ENCODE peak calls at places on chromosomes 3 and 15, in nine cellular contexts. X, B, R, L, Y, W, E, A and S are unnamed samples.

GRCh38 chr15:73957276-73957675 is 31.0 kb downstream of the LOXL1 start:
- DNase-seq in Y (peak; percentile 65), W (no peak), E (no peak), X (peak; percentile 26), A (no peak), L (no peak), R (peak; percentile 62), B (no peak), S (peak; percentile 52)

GRCh38 chr3:125165948-125166553 is 46.5 kb downstream of the SLC12A8 start:
- DNase-seq in Y (no peak), W (no peak), R (no peak), B (no peak), L (no peak), E (no peak), X (no peak), A (no peak), S (no peak)

GRCh38 chr15:35874260-35874905 is 328.4 kb upstream of the DPH6 start:
- DNase-seq in W (no peak), E (no peak), Y (peak; percentile 78), A (peak; percentile 97), L (no peak), X (no peak), B (no peak), R (peak; percentile 92), S (peak; percentile 14)

GRCh38 chr15:48555244-48555804 is 90.2 kb downstream of the FBN1 start:
- DNase-seq in L (no peak), E (no peak), Y (no peak), X (no peak), W (no peak), B (no peak), R (no peak), A (peak; percentile 98), S (no peak)

GRCh38 chr3:160460033-160460432 is 10.4 kb upstream of the TRIM59 start:
- DNase-seq in B (no peak), X (no peak), E (no peak), A (no peak), W (no peak), Y (no peak), R (no peak), L (no peak), S (no peak)

GRCh38 chr15:88215249-88215648 is 41.3 kb downstream of the NTRK3 start:
- DNase-seq in A (no peak), R (no peak), W (no peak), X (no peak), B (no peak), L (no peak), Y (no peak), E (no peak), S (no peak)

GRCh38 chr3:63565220-63565619 is 87.3 kb upstream of the SNTN start:
- DNase-seq in E (no peak), Y (peak; percentile 5), B (no peak), A (no peak), R (no peak), L (no peak), W (no peak), X (no peak), S (no peak)

GRCh38 chr3:186614597-186615483 is 2.0 kb downstream of the AHSG start:
- DNase-seq in A (peak; percentile 61), Y (peak; percentile 68), X (peak; percentile 73), E (peak; percentile 82), W (peak; percentile 68), R (peak; percentile 90), B (peak; percentile 93), L (peak; percentile 78), S (peak; percentile 78)

GRCh38 chr15:52855157-52855556 is 65.0 kb upstream of the ONECUT1 start:
- DNase-seq in W (no peak), A (no peak), L (no peak), X (no peak), R (no peak), Y (no peak), B (no peak), E (no peak), S (no peak)

GRCh38 chr15:83287541-83288027 is 3.1 kb upstream of the BNC1 start:
- DNase-seq in R (peak; percentile 96), E (no peak), A (peak; percentile 96), L (no peak), X (no peak), W (no peak), Y (peak; percentile 97), B (no peak), S (no peak)

GRCh38 chr3:75049581-75049980 is 435.1 kb upstream of the CNTN3 start:
- DNase-seq in A (peak; percentile 0), R (no peak), W (no peak), B (no peak), E (no peak), L (no peak), X (no peak), Y (no peak), S (no peak)

GRCh38 chr3:195259146-195259563 is 11.8 kb downstream of the XXYLT1 start:
- DNase-seq in W (no peak), L (no peak), R (peak; percentile 30), E (no peak), Y (no peak), X (no peak), A (peak; percentile 60), B (no peak), S (no peak)

GRCh38 chr3:9916734-9917680 is at the start of gene IL17RC:
- DNase-seq in A (peak; percentile 91), X (peak; percentile 88), L (peak; percentile 53), R (peak; percentile 99), Y (peak; percentile 90), W (no peak), E (peak; percentile 73), B (peak; percentile 78), S (peak; percentile 59)

GRCh38 chr15:76514292-76514691 is 177.7 kb downstream of the ISL2 start:
- DNase-seq in L (no peak), A (no peak), Y (no peak), E (no peak), X (no peak), B (no peak), W (no peak), R (no peak), S (no peak)

GRCh38 chr3:14391033-14391432 is 11.4 kb upstream of the SLC6A6 start:
- DNase-seq in A (peak; percentile 76), X (peak; percentile 60), Y (peak; percentile 47), W (no peak), R (peak; percentile 54), B (no peak), L (no peak), E (no peak), S (peak; percentile 80)

GRCh38 chr3:158158969-158159368 is 49.1 kb downstream of the RSRC1 start:
- DNase-seq in W (no peak), L (no peak), B (no peak), R (peak; percentile 7), A (no peak), X (no peak), E (no peak), Y (no peak), S (no peak)

GRCh38 chr3:156751461-156752025 is 74.6 kb upstream of the LEKR1 start:
- DNase-seq in W (no peak), E (peak; percentile 50), A (peak; percentile 82), L (no peak), Y (peak; percentile 97), R (no peak), B (peak; percentile 39), X (peak; percentile 57), S (peak; percentile 60)

GRCh38 chr3:29275309-29275708 is 5.6 kb upstream of the RBMS3 start:
- DNase-seq in W (no peak), X (peak; percentile 46), L (no peak), Y (no peak), E (no peak), R (no peak), A (peak; percentile 43), B (no peak), S (no peak)

GRCh38 chr3:139339219-139339906 is 4.5 kb upstream of the MRPS22 start:
- DNase-seq in A (peak; percentile 33), R (no peak), E (no peak), Y (peak; percentile 83), L (peak; percentile 63), W (no peak), X (no peak), B (no peak), S (peak; percentile 90)

GRCh38 chr3:183151086-183151485 is 11.4 kb downstream of the LAMP3 start:
- DNase-seq in Y (no peak), X (no peak), A (no peak), R (no peak), L (no peak), W (no peak), B (no peak), E (no peak), S (peak; percentile 59)

GRCh38 chr3:38585791-38586420 is 63.6 kb downstream of the SCN5A start:
- DNase-seq in W (no peak), X (no peak), E (no peak), Y (no peak), R (no peak), A (no peak), B (no peak), L (no peak), S (no peak)

GRCh38 chr3:43865887-43866528 is 175.3 kb downstream of the ABHD5 start:
- DNase-seq in L (no peak), R (no peak), W (no peak), Y (no peak), X (no peak), B (no peak), A (no peak), E (no peak), S (no peak)

GRCh38 chr3:127675651-127676391 is 3.1 kb downstream of the ABTB1 start:
- DNase-seq in A (no peak), W (no peak), E (no peak), B (no peak), X (peak; percentile 35), R (no peak), Y (no peak), L (no peak), S (no peak)

GRCh38 chr15:23860846-23861245 is 173.7 kb upstream of the NDN start:
- DNase-seq in Y (no peak), L (no peak), A (no peak), B (no peak), W (no peak), X (no peak), E (no peak), R (no peak), S (no peak)

GRCh38 chr15:70597056-70597603 is 166.2 kb downstream of the UACA start:
- DNase-seq in B (no peak), W (no peak), L (no peak), Y (peak; percentile 72), E (no peak), X (no peak), A (peak; percentile 48), R (peak; percentile 65), S (no peak)

GRCh38 chr3:78825858-78826215 is 942.0 kb downstream of the ROBO1 start:
- DNase-seq in B (no peak), W (no peak), Y (no peak), X (no peak), L (no peak), A (no peak), R (no peak), E (no peak), S (no peak)